ENCODE peak calls at places on chromosomes 11 and 22, in four cellular contexts. X is lower leg skin, O is Panc1, K is brain pericyte. P is an unnamed sample.
A peak's percentile ranks its signal among the peaks of the same experiment; 100 is the strongest.

GRCh38 chr11:42329930-42330555 is 870.6 kb upstream of the LRRC4C start:
- DNase-seq in X (no peak), O (no peak), K (no peak), P (no peak)

GRCh38 chr22:23240639-23241389 is 60.5 kb downstream of the BCR start:
- DNase-seq in X (no peak), O (no peak), K (no peak), P (no peak)

GRCh38 chr11:134725939-134726639 is 314.0 kb upstream of the B3GAT1 start:
- DNase-seq in X (no peak), O (no peak), K (no peak), P (peak; percentile 17)

GRCh38 chr11:66604161-66604560 is 11.2 kb downstream of the CCS start:
- DNase-seq in X (no peak), O (no peak), K (no peak), P (no peak)

GRCh38 chr11:78140392-78141077 is 1.1 kb upstream of the ALG8 start:
- DNase-seq in X (peak; percentile 57), O (no peak), K (no peak), P (no peak)

GRCh38 chr11:84981296-84981695 is 645.8 kb downstream of the DLG2 start:
- DNase-seq in X (no peak), O (no peak), K (peak; percentile 7), P (no peak)

GRCh38 chr22:45438364-45438763 is 24.9 kb downstream of the RIBC2 start:
- DNase-seq in X (no peak), O (no peak), K (no peak), P (no peak)

GRCh38 chr11:94194712-94195111 is 66.1 kb downstream of the PANX1 start:
- DNase-seq in X (no peak), O (no peak), K (no peak), P (no peak)

GRCh38 chr11:14124345-14124744 is 161.8 kb downstream of the SPON1 start:
- DNase-seq in X (no peak), O (no peak), K (no peak), P (no peak)

GRCh38 chr11:16911186-16911585 is 103.0 kb downstream of the PLEKHA7 start:
- DNase-seq in X (no peak), O (no peak), K (no peak), P (no peak)

GRCh38 chr22:39475337-39475736 is 18.5 kb downstream of the MGAT3 start:
- DNase-seq in X (no peak), O (no peak), K (no peak), P (no peak)

P was measured in Daoy.